ENCODE peak calls at places on chromosomes 4 and X, in ten cellular contexts. One of them, this sample, is unnamed. For H3K4me1, the result is how much of the 10 kb centered on the place peaks cover.

GRCh38 chr4:41455215-41455614 is 82.7 kb upstream of the LIMCH1 start:
- DNase-seq in MM.1S: no peak
- DNase-seq in transverse colon: no peak
- DNase-seq in left ventricle myocardium inferior: no peak
- DNase-seq in effector memory CD4-positive, alpha-beta T cell: no peak
- DNase-seq in A549: no peak
- DNase-seq in tibial artery: no peak
- DNase-seq in uterus: no peak
- DNase-seq in pancreas: no peak
- DNase-seq in tibial nerve: no peak
- DNase-seq in this sample: no peak

GRCh38 chrX:136209016-136209738 is 42.0 kb downstream of the MAP7D3 start:
- DNase-seq in pancreas: peak
- DNase-seq in tibial nerve: peak
- DNase-seq in transverse colon: peak
- DNase-seq in MM.1S: peak
- DNase-seq in A549: peak
- DNase-seq in effector memory CD4-positive, alpha-beta T cell: peak
- DNase-seq in uterus: peak
- DNase-seq in tibial artery: peak
- DNase-seq in left ventricle myocardium inferior: peak
- DNase-seq in this sample: peak

GRCh38 chr4:89420507-89420906 is 112.9 kb upstream of the GPRIN3 start:
- DNase-seq in transverse colon: no peak
- DNase-seq in tibial artery: no peak
- DNase-seq in effector memory CD4-positive, alpha-beta T cell: no peak
- DNase-seq in tibial nerve: no peak
- DNase-seq in uterus: no peak
- DNase-seq in pancreas: no peak
- DNase-seq in MM.1S: no peak
- DNase-seq in left ventricle myocardium inferior: no peak
- DNase-seq in A549: no peak
- DNase-seq in this sample: no peak

GRCh38 chrX:136168929-136169735 is 21.8 kb downstream of the FHL1 start:
- DNase-seq in tibial artery: peak
- DNase-seq in A549: no peak
- DNase-seq in left ventricle myocardium inferior: peak
- DNase-seq in tibial nerve: no peak
- DNase-seq in transverse colon: peak
- DNase-seq in pancreas: no peak
- DNase-seq in MM.1S: no peak
- DNase-seq in uterus: peak
- DNase-seq in effector memory CD4-positive, alpha-beta T cell: no peak
- DNase-seq in this sample: no peak

GRCh38 chr4:24885342-24885741 is 27.5 kb downstream of the CCDC149 start:
- DNase-seq in tibial nerve: no peak
- DNase-seq in transverse colon: no peak
- DNase-seq in pancreas: no peak
- DNase-seq in effector memory CD4-positive, alpha-beta T cell: no peak
- DNase-seq in uterus: no peak
- DNase-seq in tibial artery: no peak
- DNase-seq in MM.1S: no peak
- DNase-seq in A549: no peak
- DNase-seq in left ventricle myocardium inferior: no peak
- DNase-seq in this sample: no peak

GRCh38 chrX:727738-728621 is 97.4 kb downstream of the SHOX start:
- DNase-seq in pancreas: no peak
- DNase-seq in MM.1S: no peak
- DNase-seq in tibial artery: no peak
- DNase-seq in tibial nerve: no peak
- DNase-seq in transverse colon: no peak
- DNase-seq in effector memory CD4-positive, alpha-beta T cell: no peak
- DNase-seq in left ventricle myocardium inferior: no peak
- DNase-seq in A549: peak
- DNase-seq in uterus: no peak
- DNase-seq in this sample: no peak

GRCh38 chr4:10461091-10461849 is 4.0 kb upstream of the ZNF518B start:
- DNase-seq in left ventricle myocardium inferior: peak
- DNase-seq in A549: peak
- DNase-seq in MM.1S: peak
- DNase-seq in uterus: peak
- DNase-seq in tibial artery: peak
- DNase-seq in transverse colon: peak
- DNase-seq in tibial nerve: no peak
- DNase-seq in effector memory CD4-positive, alpha-beta T cell: peak
- DNase-seq in pancreas: no peak
- DNase-seq in this sample: no peak

GRCh38 chr4:171016145-171016544 is 797.1 kb upstream of the GALNTL6 start:
- DNase-seq in effector memory CD4-positive, alpha-beta T cell: no peak
- DNase-seq in tibial nerve: no peak
- DNase-seq in A549: no peak
- DNase-seq in uterus: no peak
- DNase-seq in MM.1S: no peak
- DNase-seq in left ventricle myocardium inferior: no peak
- DNase-seq in tibial artery: no peak
- DNase-seq in pancreas: no peak
- DNase-seq in transverse colon: no peak
- DNase-seq in this sample: no peak

GRCh38 chr4:31089815-31090214 is 369.6 kb downstream of the PCDH7 start:
- DNase-seq in MM.1S: peak
- DNase-seq in effector memory CD4-positive, alpha-beta T cell: no peak
- DNase-seq in A549: no peak
- DNase-seq in uterus: peak
- DNase-seq in transverse colon: no peak
- DNase-seq in tibial artery: no peak
- DNase-seq in tibial nerve: no peak
- DNase-seq in left ventricle myocardium inferior: peak
- DNase-seq in pancreas: peak
- DNase-seq in this sample: peak

GRCh38 chr4:53706422-53707032 is 115.2 kb upstream of the LNX1 start:
- DNase-seq in effector memory CD4-positive, alpha-beta T cell: no peak
- DNase-seq in uterus: peak
- DNase-seq in A549: peak
- DNase-seq in transverse colon: no peak
- DNase-seq in tibial artery: no peak
- DNase-seq in left ventricle myocardium inferior: no peak
- DNase-seq in pancreas: no peak
- DNase-seq in tibial nerve: no peak
- DNase-seq in MM.1S: peak
- DNase-seq in this sample: no peak

GRCh38 chrX:20989361-20989760 is 384.9 kb upstream of the CNKSR2 start:
- DNase-seq in uterus: no peak
- DNase-seq in transverse colon: no peak
- DNase-seq in tibial nerve: no peak
- DNase-seq in A549: no peak
- DNase-seq in MM.1S: no peak
- DNase-seq in pancreas: no peak
- DNase-seq in left ventricle myocardium inferior: no peak
- DNase-seq in effector memory CD4-positive, alpha-beta T cell: no peak
- DNase-seq in tibial artery: no peak
- DNase-seq in this sample: no peak

GRCh38 chr4:13920111-13920875 is 292.8 kb upstream of the BOD1L1 start:
- DNase-seq in left ventricle myocardium inferior: no peak
- DNase-seq in tibial nerve: no peak
- DNase-seq in pancreas: no peak
- DNase-seq in uterus: no peak
- DNase-seq in tibial artery: no peak
- DNase-seq in transverse colon: no peak
- DNase-seq in effector memory CD4-positive, alpha-beta T cell: no peak
- DNase-seq in MM.1S: no peak
- DNase-seq in A549: peak
- DNase-seq in this sample: no peak

GRCh38 chr4:13921805-13922204 is 294.3 kb upstream of the BOD1L1 start:
- DNase-seq in tibial nerve: no peak
- DNase-seq in left ventricle myocardium inferior: no peak
- DNase-seq in pancreas: no peak
- DNase-seq in effector memory CD4-positive, alpha-beta T cell: no peak
- DNase-seq in A549: no peak
- DNase-seq in uterus: no peak
- DNase-seq in transverse colon: no peak
- DNase-seq in MM.1S: peak
- DNase-seq in tibial artery: no peak
- DNase-seq in this sample: no peak

GRCh38 chr4:13922873-13923645 is 295.5 kb upstream of the BOD1L1 start:
- DNase-seq in uterus: no peak
- DNase-seq in MM.1S: peak
- DNase-seq in effector memory CD4-positive, alpha-beta T cell: no peak
- DNase-seq in pancreas: no peak
- DNase-seq in tibial nerve: no peak
- DNase-seq in transverse colon: no peak
- DNase-seq in A549: no peak
- DNase-seq in tibial artery: no peak
- DNase-seq in left ventricle myocardium inferior: no peak
- DNase-seq in this sample: no peak

GRCh38 chr4:13920901-13921300 is 293.4 kb upstream of the BOD1L1 start:
- DNase-seq in A549: peak
- DNase-seq in left ventricle myocardium inferior: no peak
- DNase-seq in uterus: peak
- DNase-seq in pancreas: no peak
- DNase-seq in transverse colon: peak
- DNase-seq in tibial nerve: peak
- DNase-seq in tibial artery: no peak
- DNase-seq in effector memory CD4-positive, alpha-beta T cell: no peak
- DNase-seq in MM.1S: no peak
- DNase-seq in this sample: peak

GRCh38 chr4:13922459-13922858 is 294.9 kb upstream of the BOD1L1 start:
- DNase-seq in tibial nerve: no peak
- DNase-seq in MM.1S: peak
- DNase-seq in pancreas: no peak
- DNase-seq in effector memory CD4-positive, alpha-beta T cell: no peak
- DNase-seq in transverse colon: no peak
- DNase-seq in uterus: no peak
- DNase-seq in tibial artery: no peak
- DNase-seq in A549: no peak
- DNase-seq in left ventricle myocardium inferior: no peak
- DNase-seq in this sample: no peak
- H3K4me1 ChIP-seq in tibial nerve: under half
- H3K4me1 ChIP-seq in MM.1S: under half
- H3K4me1 ChIP-seq in pancreas: under half
- H3K4me1 ChIP-seq in effector memory CD4-positive, alpha-beta T cell: under half
- H3K4me1 ChIP-seq in transverse colon: under half
- H3K4me1 ChIP-seq in uterus: under half
- H3K4me1 ChIP-seq in tibial artery: under half
- H3K4me1 ChIP-seq in A549: under half
- H3K4me1 ChIP-seq in left ventricle myocardium inferior: under half
- H3K4me1 ChIP-seq in this sample: under half

DNA sequence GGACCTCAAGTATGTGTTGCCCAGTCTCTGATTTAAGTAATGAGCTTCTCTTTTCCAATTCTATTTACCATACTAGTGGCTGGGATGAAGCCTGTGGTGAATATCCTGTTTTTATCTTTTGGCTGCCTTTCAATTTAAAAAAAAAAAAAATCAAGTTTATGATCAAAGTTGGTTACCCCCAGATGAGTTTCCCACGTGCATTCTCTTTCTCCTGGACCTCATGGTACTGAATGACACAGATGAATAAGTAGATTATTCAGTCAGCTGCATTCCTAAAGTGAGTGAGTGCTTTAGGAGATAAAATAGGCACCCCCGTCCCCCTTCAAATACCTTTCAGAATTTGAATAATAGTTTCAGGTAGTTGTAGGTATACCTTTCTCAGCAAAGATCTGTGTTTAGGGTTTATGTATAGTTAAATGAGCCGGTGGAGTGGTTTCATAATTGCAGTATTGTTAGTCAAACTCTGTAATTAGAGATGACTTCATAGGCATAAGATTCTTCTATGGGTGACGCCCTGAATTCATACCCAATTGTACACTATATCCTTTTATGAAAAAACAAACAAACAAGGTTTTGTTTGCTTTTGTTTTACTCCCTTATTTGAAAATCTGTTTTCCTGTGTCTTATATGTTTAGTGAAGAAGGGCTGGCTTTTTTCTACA is 41.9 kb downstream of the PLS3 start:
- DNase-seq in MM.1S: no peak
- DNase-seq in effector memory CD4-positive, alpha-beta T cell: no peak
- DNase-seq in tibial artery: no peak
- DNase-seq in A549: no peak
- DNase-seq in tibial nerve: no peak
- DNase-seq in left ventricle myocardium inferior: no peak
- DNase-seq in transverse colon: no peak
- DNase-seq in uterus: no peak
- DNase-seq in pancreas: no peak
- DNase-seq in this sample: no peak
- H3K27ac ChIP-seq in MM.1S: no peak
- H3K27ac ChIP-seq in effector memory CD4-positive, alpha-beta T cell: no peak
- H3K27ac ChIP-seq in tibial artery: peak
- H3K27ac ChIP-seq in A549: no peak
- H3K27ac ChIP-seq in tibial nerve: no peak
- H3K27ac ChIP-seq in left ventricle myocardium inferior: peak
- H3K27ac ChIP-seq in transverse colon: no peak
- H3K27ac ChIP-seq in uterus: peak
- H3K27ac ChIP-seq in pancreas: no peak
- H3K27ac ChIP-seq in this sample: peak

GRCh38 chrX:51852096-51852495 is 41.3 kb upstream of the MAGED1 start:
- DNase-seq in transverse colon: no peak
- DNase-seq in tibial artery: no peak
- DNase-seq in A549: no peak
- DNase-seq in tibial nerve: no peak
- DNase-seq in pancreas: no peak
- DNase-seq in left ventricle myocardium inferior: no peak
- DNase-seq in effector memory CD4-positive, alpha-beta T cell: no peak
- DNase-seq in MM.1S: no peak
- DNase-seq in uterus: no peak
- DNase-seq in this sample: no peak
- H3K4me1 ChIP-seq in transverse colon: under half
- H3K4me1 ChIP-seq in tibial artery: under half
- H3K4me1 ChIP-seq in A549: under half
- H3K4me1 ChIP-seq in tibial nerve: under half
- H3K4me1 ChIP-seq in pancreas: under half
- H3K4me1 ChIP-seq in left ventricle myocardium inferior: under half
- H3K4me1 ChIP-seq in effector memory CD4-positive, alpha-beta T cell: under half
- H3K4me1 ChIP-seq in MM.1S: under half
- H3K4me1 ChIP-seq in uterus: under half
- H3K4me1 ChIP-seq in this sample: under half

DNA sequence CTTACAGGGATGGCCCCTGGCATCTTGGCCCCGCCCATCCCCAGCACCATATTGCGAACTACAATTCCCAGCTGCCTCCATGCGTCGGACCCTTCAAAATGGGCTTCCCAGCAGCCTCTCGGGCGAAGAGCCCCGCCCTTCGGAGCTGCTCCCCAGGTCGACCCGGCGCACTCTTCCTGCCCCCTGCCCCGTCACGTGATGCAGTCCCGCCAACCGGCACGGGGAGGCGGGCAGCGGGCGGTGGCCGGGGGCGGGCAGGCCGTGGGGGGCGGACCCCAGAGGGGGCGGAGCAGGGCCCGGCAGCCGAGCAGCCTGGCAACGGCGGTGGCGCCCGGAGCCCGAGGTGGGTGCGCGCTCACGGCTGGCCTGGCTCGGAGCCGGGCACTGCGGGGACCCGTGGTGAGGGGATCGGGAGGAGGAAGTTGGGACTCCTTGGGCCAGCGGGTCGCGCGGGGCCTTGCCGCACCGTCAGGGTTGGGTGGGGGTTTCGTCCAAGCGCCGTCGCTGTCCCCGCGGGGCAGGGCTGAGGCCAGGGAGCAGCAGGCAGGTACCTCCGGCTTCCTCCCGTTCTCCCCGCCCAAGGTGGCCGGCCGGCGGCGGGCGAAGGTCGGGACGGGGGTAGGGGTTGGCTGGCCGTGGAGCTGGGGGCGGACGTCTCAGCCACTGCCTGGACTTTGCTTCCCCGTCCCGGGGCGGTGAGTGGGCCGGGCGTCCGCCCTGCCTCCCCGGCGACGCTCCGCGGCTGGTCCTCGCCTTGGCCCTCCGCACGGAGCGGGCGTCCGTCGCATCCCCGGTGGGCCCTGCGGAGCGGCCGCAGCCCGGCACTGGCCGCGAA is at the start of gene MTM1:
- DNase-seq in transverse colon: peak
- DNase-seq in left ventricle myocardium inferior: peak
- DNase-seq in effector memory CD4-positive, alpha-beta T cell: peak
- DNase-seq in A549: peak
- DNase-seq in pancreas: peak
- DNase-seq in MM.1S: peak
- DNase-seq in uterus: peak
- DNase-seq in tibial nerve: peak
- DNase-seq in tibial artery: peak
- DNase-seq in this sample: peak
- H3K27ac ChIP-seq in transverse colon: peak
- H3K27ac ChIP-seq in left ventricle myocardium inferior: peak
- H3K27ac ChIP-seq in effector memory CD4-positive, alpha-beta T cell: peak
- H3K27ac ChIP-seq in A549: peak
- H3K27ac ChIP-seq in pancreas: peak
- H3K27ac ChIP-seq in MM.1S: peak
- H3K27ac ChIP-seq in uterus: peak
- H3K27ac ChIP-seq in tibial nerve: peak
- H3K27ac ChIP-seq in tibial artery: peak
- H3K27ac ChIP-seq in this sample: peak